ENCODE peak calls at places on chromosomes 1 and 21, in five cellular contexts. O, R, C, U and V are unnamed samples.

GRCh38 chr21:45542667-45543370 is 579 bp upstream of the SLC19A1 start:
- DNase-seq in O (no peak), R (peak), C (peak), U (no peak), V (peak)

GRCh38 chr1:22949807-22950462 is 22.7 kb downstream of the LACTBL1 start:
- DNase-seq in O (no peak), R (no peak), C (no peak), U (no peak), V (no peak)

GRCh38 chr1:222387020-222387816 is 160.7 kb downstream of the HHIPL2 start:
- DNase-seq in O (no peak), R (peak), C (no peak), U (peak), V (no peak)

GRCh38 chr21:46037338-46038325 is 56.1 kb downstream of the COL6A1 start:
- DNase-seq in O (no peak), R (no peak), C (no peak), U (no peak), V (no peak)

GRCh38 chr21:32463367-32463766 is 50.9 kb downstream of the EVA1C start:
- DNase-seq in O (no peak), R (no peak), C (no peak), U (no peak), V (no peak)

GRCh38 chr1:181139631-181140051 is 51.1 kb downstream of the IER5 start:
- DNase-seq in O (no peak), R (no peak), C (no peak), U (no peak), V (peak)

GRCh38 chr1:234967121-234967520 is 161.5 kb downstream of the TOMM20 start:
- DNase-seq in O (no peak), R (no peak), C (peak), U (no peak), V (no peak)

GRCh38 chr1:12053752-12054548 is 9.2 kb upstream of the TNFRSF8 start:
- DNase-seq in O (no peak), R (no peak), C (no peak), U (no peak), V (no peak)

GRCh38 chr1:51622455-51622913 is 5.6 kb downstream of the OSBPL9 start:
- DNase-seq in O (peak), R (no peak), C (peak), U (peak), V (peak)

GRCh38 chr1:2949966-2950925 is 71.0 kb upstream of the ACTRT2 start:
- DNase-seq in O (no peak), R (no peak), C (no peak), U (no peak), V (no peak)

DNA sequence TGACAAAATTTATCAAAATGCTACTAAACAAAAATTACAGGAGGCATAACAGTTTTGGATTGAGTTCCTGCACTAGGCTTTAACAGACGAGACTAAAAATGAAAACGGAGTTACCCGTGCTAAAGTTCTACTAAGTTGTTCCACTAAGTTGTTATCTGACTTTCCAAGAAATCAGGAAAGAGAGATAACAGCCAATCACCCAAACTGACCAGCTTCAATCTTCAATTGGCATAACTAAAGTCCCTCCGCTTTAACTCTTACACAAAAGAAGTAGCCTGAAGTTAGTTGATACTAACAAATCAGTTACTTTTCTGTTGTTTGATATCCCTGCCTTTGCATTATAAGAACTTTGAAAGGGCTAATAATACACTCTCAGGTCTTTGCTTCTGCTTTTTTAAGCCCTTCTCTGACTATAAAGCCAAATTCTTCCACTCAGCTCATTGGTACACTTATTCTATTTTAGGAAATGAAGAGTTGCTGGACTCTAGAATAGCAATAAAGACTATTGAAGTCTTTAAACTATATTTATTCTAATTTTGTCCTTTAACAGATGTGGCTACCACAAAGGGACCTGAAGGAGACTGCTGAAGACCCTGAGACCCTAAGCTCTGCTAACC is 61.3 kb downstream of the TESK2 start:
- DNase-seq in O (no peak), R (no peak), C (no peak), U (no peak), V (no peak)
- TF ChIP-seq CTCF in O (no peak), R (no peak), C (no peak), U (no peak), V (no peak)

GRCh38 chr1:100566300-100566699 is 28.4 kb downstream of the GPR88 start:
- DNase-seq in O (no peak), R (no peak), C (no peak), U (no peak), V (no peak)
- TF ChIP-seq CTCF in O (no peak), R (no peak), C (no peak), U (no peak), V (no peak)

GRCh38 chr1:116231752-116232151 is 120.6 kb downstream of the MAB21L3 start:
- DNase-seq in O (no peak), R (no peak), C (peak), U (no peak), V (no peak)

GRCh38 chr1:116230712-116231111 is 119.5 kb downstream of the MAB21L3 start:
- DNase-seq in O (no peak), R (no peak), C (no peak), U (no peak), V (no peak)

GRCh38 chr1:116228501-116228900 is 117.3 kb downstream of the MAB21L3 start:
- DNase-seq in O (no peak), R (no peak), C (no peak), U (no peak), V (no peak)

GRCh38 chr1:116232989-116233514 is 121.9 kb downstream of the MAB21L3 start:
- DNase-seq in O (no peak), R (no peak), C (no peak), U (no peak), V (no peak)
- TF ChIP-seq CTCF in O (no peak), R (no peak), C (peak), U (no peak), V (no peak)

GRCh38 chr1:152441756-152442155 is 27.7 kb upstream of the CRNN start:
- DNase-seq in O (no peak), R (no peak), C (no peak), U (no peak), V (no peak)
- TF ChIP-seq CTCF in O (no peak), R (no peak), C (no peak), U (no peak), V (no peak)

GRCh38 chr1:172582889-172583288 is 49.9 kb downstream of the SUCO start:
- DNase-seq in O (no peak), R (no peak), C (no peak), U (no peak), V (no peak)
- TF ChIP-seq CTCF in O (no peak), R (no peak), C (no peak), U (peak), V (no peak)

GRCh38 chr1:201598396-201598795 is 59.5 kb downstream of the NAV1 start:
- DNase-seq in O (no peak), R (no peak), C (no peak), U (no peak), V (no peak)
- TF ChIP-seq CTCF in O (no peak), R (no peak), C (no peak), U (no peak), V (no peak)

DNA sequence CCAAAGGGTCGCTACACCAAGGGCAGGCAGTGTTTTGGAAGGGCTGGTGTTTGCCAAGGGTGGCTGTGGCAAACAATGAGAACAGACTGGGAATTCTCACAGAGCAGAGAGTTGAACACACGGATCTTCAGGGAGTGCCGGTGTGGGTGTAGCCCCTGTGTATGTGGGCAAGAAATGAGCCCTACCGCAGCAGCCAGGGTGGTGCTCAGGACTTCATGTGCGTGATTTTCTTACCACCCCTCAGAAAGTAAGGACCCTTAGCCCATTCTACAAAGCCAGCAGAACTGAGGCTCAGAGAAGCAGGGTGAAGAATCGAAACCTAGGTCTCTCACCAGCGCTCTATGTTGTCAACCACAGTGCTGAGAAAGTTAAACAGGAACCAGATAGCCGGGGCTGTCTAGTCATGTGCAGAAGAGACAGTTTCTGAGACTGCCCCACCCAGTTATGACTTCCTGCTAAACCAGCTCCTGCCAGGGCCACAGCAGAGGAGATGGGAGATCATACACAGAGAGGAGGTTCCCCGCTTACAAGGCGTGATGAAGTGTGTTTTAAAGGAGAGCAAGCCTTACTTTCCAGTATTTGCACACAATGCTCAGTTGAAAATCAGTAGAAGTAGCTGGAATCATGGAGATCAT is 21.9 kb upstream of the MORC3 start:
- DNase-seq in O (no peak), R (no peak), C (peak), U (no peak), V (peak)
- TF ChIP-seq CTCF in O (no peak), R (no peak), C (no peak), U (no peak), V (no peak)

GRCh38 chr1:154937051-154937987 is 800 bp upstream of the PMVK start:
- DNase-seq in O (peak), R (peak), C (peak), U (peak), V (peak)
- TF ChIP-seq CTCF in O (peak), R (no peak), C (peak), U (peak), V (no peak)